ENCODE peak calls at places on chromosomes 7 and 10, in four cellular contexts. S is HL-60, X is Panc1, P is endothelial cell of umbilical vein. R is an unnamed sample.

GRCh38 chr7:18287482-18287881 is 208.1 kb upstream of the HDAC9 start:
- DNase-seq in P (no peak), S (no peak), X (no peak), R (no peak)

GRCh38 chr7:147509052-147509480 is 1081.5 kb upstream of the C7orf33 start:
- DNase-seq in S (no peak), P (no peak), X (no peak), R (no peak)

GRCh38 chr10:51087114-51087513 is 12.8 kb downstream of the PRKG1 start:
- DNase-seq in X (no peak), P (no peak), S (no peak), R (no peak)

GRCh38 chr7:68319061-68319460 is 1279.2 kb upstream of the AUTS2 start:
- DNase-seq in X (no peak), P (no peak), S (no peak), R (no peak)

GRCh38 chr7:114986805-114987204 is 64.9 kb downstream of the MDFIC start:
- DNase-seq in P (no peak), S (no peak), X (no peak), R (no peak)

GRCh38 chr7:12728192-12728538 is 40.7 kb downstream of the ARL4A start:
- DNase-seq in S (no peak), X (no peak), P (peak; percentile 95), R (no peak)

GRCh38 chr10:90769946-90770841 is 87.6 kb downstream of the HTR7 start:
- DNase-seq in P (no peak), S (no peak), X (no peak), R (peak; percentile 72)

GRCh38 chr7:135970682-135971365 is 6.3 kb downstream of the MTPN start:
- DNase-seq in X (no peak), P (no peak), S (peak; percentile 45), R (no peak)

GRCh38 chr7:92991190-92991589 is 126.6 kb downstream of the SAMD9 start:
- DNase-seq in P (no peak), S (no peak), X (no peak), R (no peak)

GRCh38 chr10:100000109-100000502 is 9.6 kb downstream of the DNMBP start:
- DNase-seq in S (no peak), P (no peak), X (no peak), R (no peak)

GRCh38 chr7:120554960-120555571 is 282.1 kb downstream of the KCND2 start:
- DNase-seq in S (no peak), X (peak; percentile 18), P (peak; percentile 60), R (no peak)

GRCh38 chr7:25311346-25311745 is 83.1 kb upstream of the NPVF start:
- DNase-seq in P (no peak), X (no peak), S (no peak), R (no peak)

GRCh38 chr10:43399911-43400310 is 9.1 kb downstream of the HNRNPF start:
- DNase-seq in P (no peak), S (no peak), X (no peak), R (no peak)

GRCh38 chr10:58367049-58367448 is 18.2 kb upstream of the TFAM start:
- DNase-seq in S (no peak), X (no peak), P (no peak), R (no peak)

GRCh38 chr7:31710171-31710570 is 23.2 kb downstream of the PPP1R17 start:
- DNase-seq in S (no peak), X (no peak), P (no peak), R (no peak)

DNA sequence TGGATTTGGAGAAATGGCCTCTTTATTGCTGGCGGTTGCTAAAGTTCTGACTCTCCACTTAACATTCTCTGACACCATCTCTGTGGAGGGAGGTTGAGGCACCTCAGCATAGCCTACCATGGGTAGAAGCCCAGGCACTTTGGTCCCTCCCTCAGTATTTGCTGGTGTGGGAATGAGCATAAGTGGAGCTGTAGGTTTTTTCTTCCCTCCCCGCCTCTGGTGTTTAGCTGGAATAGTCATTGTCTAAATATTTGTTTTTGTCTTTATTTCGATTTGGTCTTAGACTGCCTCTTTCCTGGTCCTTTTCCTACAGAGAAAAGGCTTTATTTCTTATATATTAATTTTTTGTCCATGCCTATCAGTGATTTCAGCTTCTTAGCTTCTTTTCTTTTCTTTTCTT is 203.4 kb upstream of the AGR3 start:
- DNase-seq in S (no peak), P (no peak), X (no peak), R (no peak)
- H3K27ac ChIP-seq in S (no peak overlapping the region), P (no peak overlapping the region), X (no peak overlapping the region), R (no peak overlapping the region)

GRCh38 chr10:63007112-63007511 is 126.0 kb upstream of the NRBF2 start:
- DNase-seq in S (no peak), P (no peak), X (no peak), R (no peak)

GRCh38 chr10:63005246-63005645 is 127.9 kb upstream of the NRBF2 start:
- DNase-seq in X (no peak), P (no peak), S (no peak), R (no peak)

GRCh38 chr10:63008491-63008890 is 124.6 kb upstream of the NRBF2 start:
- DNase-seq in X (no peak), S (no peak), P (no peak), R (no peak)

DNA sequence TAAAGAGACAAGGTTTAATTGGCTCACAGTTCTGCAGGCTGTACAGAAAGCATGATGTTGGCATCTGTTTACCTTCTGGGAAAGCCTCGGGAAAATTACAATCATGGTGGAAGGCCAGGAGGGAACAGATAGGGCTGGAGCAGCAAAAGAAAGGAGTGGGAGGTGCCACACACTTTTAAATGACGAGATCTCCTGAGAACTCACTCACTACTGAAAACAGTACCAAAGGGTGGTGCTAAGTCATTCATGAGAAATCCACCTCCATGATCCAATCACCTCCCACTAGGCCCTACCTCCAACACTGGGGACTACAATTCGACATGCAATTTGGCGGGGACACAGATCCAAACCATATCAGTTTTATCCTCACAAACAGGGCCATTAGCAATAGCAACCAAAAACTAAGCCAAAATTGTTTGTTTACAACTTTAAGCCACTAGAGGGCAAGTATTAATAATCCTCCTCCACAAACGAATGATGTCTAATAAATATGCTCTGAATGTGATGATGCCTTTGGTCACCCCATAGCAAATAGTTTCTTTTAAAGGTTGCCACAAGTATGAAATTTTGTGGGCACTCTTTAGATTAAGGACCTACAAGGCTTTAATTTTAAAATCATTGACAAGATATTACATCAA is 129.2 kb upstream of the NRBF2 start:
- DNase-seq in S (no peak), X (no peak), P (no peak), R (no peak)
- TF ChIP-seq CTCF in S (no peak), X (peak; percentile 52), P (no peak), R (no peak)

GRCh38 chr10:71751515-71752224 is 21.6 kb downstream of the VSIR start:
- DNase-seq in X (no peak), S (peak; percentile 11), P (no peak), R (no peak)
- TF ChIP-seq POLR2AphosphoS5 in X (no peak), S (peak; percentile 12), P (no peak), R (no peak)

GRCh38 chr10:87585565-87586514 is 73.8 kb upstream of the PAPSS2 start:
- DNase-seq in X (peak; percentile 35), S (no peak), P (peak; percentile 64), R (peak; percentile 54)
- H3K27ac ChIP-seq in X (no peak overlapping the region), S (no peak overlapping the region), P (no peak overlapping the region), R (no peak overlapping the region)

GRCh38 chr10:88745633-88746032 is 14.2 kb upstream of the LIPN start:
- DNase-seq in X (no peak), P (no peak), S (no peak), R (no peak)

DNA sequence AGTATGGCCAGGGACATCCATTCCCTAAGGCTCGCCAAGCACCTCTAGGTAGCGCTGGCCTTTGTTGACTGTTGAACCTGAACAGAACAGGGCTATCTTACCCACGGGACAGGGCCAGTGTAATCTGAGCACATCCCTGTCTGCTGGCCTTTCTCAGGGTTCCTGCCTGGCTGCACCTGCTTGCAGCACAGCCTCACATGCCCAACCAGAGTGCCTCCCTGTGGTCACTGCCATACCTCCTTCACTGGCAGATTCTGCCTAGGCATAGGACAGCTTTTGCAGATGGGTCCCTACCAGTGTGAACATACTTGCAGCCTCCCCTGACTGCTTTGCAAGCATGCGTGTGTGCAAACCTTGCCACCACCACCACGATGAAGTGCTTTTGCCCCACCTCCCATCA is 15.8 kb upstream of the LIPN start:
- DNase-seq in P (no peak), S (no peak), X (no peak), R (no peak)
- TF ChIP-seq CTCF in P (no peak), S (no peak), X (no peak), R (no peak)